ENCODE peak calls at places on chromosomes 16 and 17, in four cellular contexts. C is left ventricle myocardium superior, W is activated gamma-delta T cell treated with Interleukin-2 at 50 U/mL for 16 hours, A is stomach. D is an unnamed sample.

GRCh38 chr17:78588258-78589030 is 11.2 kb upstream of the DNAH17 start:
- DNase-seq in A (no peak), W (no peak), C (no peak), D (no peak)

GRCh38 chr16:69106491-69107291 is 1.2 kb downstream of the HAS3 start:
- DNase-seq in C (no peak), A (no peak), W (no peak), D (no peak)

GRCh38 chr16:75789237-75789636 is 62.9 kb upstream of the CPHXL start:
- DNase-seq in A (no peak), W (no peak), C (no peak), D (no peak)

GRCh38 chr17:66805567-66805966 is 29.4 kb upstream of the CACNG5 start:
- DNase-seq in W (no peak), A (no peak), C (no peak), D (no peak)

GRCh38 chr16:79269211-79269863 is 331.2 kb downstream of the MAF start:
- DNase-seq in A (no peak), W (no peak), C (no peak), D (no peak)

GRCh38 chr17:35345926-35346771 is 27.3 kb downstream of the SLFN11 start:
- DNase-seq in W (peak; percentile 18), C (peak; percentile 78), A (peak; percentile 30), D (peak; percentile 17)

GRCh38 chr17:82937411-82938371 is 97.9 kb upstream of the ZNF750 start:
- DNase-seq in A (peak; percentile 4), W (no peak), C (no peak), D (no peak)

GRCh38 chr16:57609541-57610401 is 18.7 kb upstream of the ADGRG1 start:
- DNase-seq in C (peak; percentile 48), A (peak; percentile 79), W (peak; percentile 51), D (peak; percentile 73)

GRCh38 chr17:6713130-6713917 is at the start of gene SLC13A5:
- DNase-seq in W (no peak), A (no peak), C (no peak), D (no peak)

GRCh38 chr17:7043544-7044268 is at the start of gene SLC16A11:
- DNase-seq in C (peak; percentile 67), W (no peak), A (peak; percentile 59), D (peak; percentile 60)

GRCh38 chr17:34156401-34156740 is 98.7 kb upstream of the CCL2 start:
- DNase-seq in W (no peak), C (no peak), A (no peak), D (no peak)

GRCh38 chr16:64910351-64910750 is 211.5 kb downstream of the CDH11 start:
- DNase-seq in A (no peak), C (peak; percentile 62), W (no peak), D (no peak)

GRCh38 chr16:56944954-56945839 is 13.3 kb downstream of the HERPUD1 start:
- DNase-seq in A (no peak), W (no peak), C (no peak), D (no peak)

GRCh38 chr16:66265106-66265415 is 101.4 kb upstream of the CDH5 start:
- DNase-seq in C (no peak), W (no peak), A (no peak), D (no peak)

GRCh38 chr17:37824534-37825485 is 80.0 kb upstream of the HNF1B start:
- DNase-seq in C (no peak), A (no peak), W (no peak), D (no peak)

GRCh38 chr17:48441231-48441711 is 11.3 kb upstream of the SKAP1 start:
- DNase-seq in A (no peak), C (no peak), W (peak; percentile 39), D (no peak)

GRCh38 chr17:15409721-15410247 is 57.6 kb downstream of the CDRT4 start:
- DNase-seq in C (peak; percentile 70), A (no peak), W (no peak), D (no peak)

GRCh38 chr16:50666658-50667496 is 14.2 kb downstream of the SNX20 start:
- DNase-seq in W (peak; percentile 47), C (no peak), A (no peak), D (no peak)

GRCh38 chr17:4691686-4692085 is 12.3 kb downstream of the PELP1 start:
- DNase-seq in A (no peak), W (no peak), C (no peak), D (no peak)

GRCh38 chr17:13557077-13557476 is 44.7 kb downstream of the HS3ST3A1 start:
- DNase-seq in A (no peak), W (no peak), C (no peak), D (no peak)

GRCh38 chr16:11913425-11914079 is 2.2 kb downstream of the GSPT1 start:
- DNase-seq in A (no peak), C (no peak), W (peak; percentile 29), D (no peak)

GRCh38 chr17:20938244-20938643 is 104.6 kb downstream of the USP22 start:
- DNase-seq in W (no peak), A (no peak), C (no peak), D (no peak)

GRCh38 chr17:34414338-34414737 is 51.3 kb upstream of the CCL1 start:
- DNase-seq in C (no peak), W (no peak), A (no peak), D (no peak)

GRCh38 chr17:80284631-80285030 is 24.0 kb downstream of the RNF213 start:
- DNase-seq in C (peak; percentile 13), A (no peak), W (no peak), D (peak; percentile 15)

GRCh38 chr17:40471856-40472732 is 28.8 kb downstream of the IGFBP4 start:
- DNase-seq in C (no peak), W (no peak), A (no peak), D (no peak)

GRCh38 chr17:7839890-7840260 is 5.9 kb downstream of the KDM6B start:
- DNase-seq in C (no peak), W (no peak), A (no peak), D (no peak)

GRCh38 chr17:27608330-27609230 is 22.4 kb upstream of the LGALS9 start:
- DNase-seq in A (no peak), W (no peak), C (no peak), D (no peak)

GRCh38 chr17:6427284-6427781 is 7.6 kb downstream of the AIPL1 start:
- DNase-seq in A (no peak), C (no peak), W (no peak), D (no peak)

GRCh38 chr16:66171578-66171977 is 194.9 kb upstream of the CDH5 start:
- DNase-seq in W (no peak), C (no peak), A (no peak), D (no peak)

GRCh38 chr16:1407749-1408148 is 6.8 kb downstream of the UNKL start:
- DNase-seq in C (peak; percentile 58), W (no peak), A (no peak), D (no peak)

D was measured in CD8-positive, alpha-beta T cell.